ENCODE peak calls at places on chromosome 20, in seven cellular contexts. T, P, S, U, V, J and B are unnamed samples.

GRCh38 chr20:40663991-40664880 is 24.8 kb downstream of the MAFB start:
- DNase-seq in T (peak; percentile 19), P (peak; percentile 54), S (no peak), U (peak; percentile 4), V (no peak), J (no peak), B (no peak)

GRCh38 chr20:6924681-6925080 is 157.2 kb downstream of the BMP2 start:
- DNase-seq in T (no peak), P (no peak), S (no peak), U (no peak), V (peak; percentile 2), J (no peak), B (no peak)

GRCh38 chr20:46150982-46151381 is 32.9 kb downstream of the CD40 start:
- DNase-seq in T (no peak), P (no peak), S (no peak), U (no peak), V (no peak), J (no peak), B (no peak)

GRCh38 chr20:46704714-46705377 is 4.6 kb upstream of the SLC2A10 start:
- DNase-seq in T (no peak), P (peak; percentile 13), S (no peak), U (no peak), V (no peak), J (no peak), B (no peak)

GRCh38 chr20:4729265-4729664 is 7.6 kb downstream of the PRND start:
- DNase-seq in T (peak; percentile 16), P (no peak), S (no peak), U (no peak), V (no peak), J (no peak), B (no peak)

GRCh38 chr20:54920491-54920890 is 445.1 kb downstream of the DOK5 start:
- DNase-seq in T (no peak), P (no peak), S (no peak), U (no peak), V (no peak), J (no peak), B (no peak)

GRCh38 chr20:9918360-9918759 is 79.5 kb upstream of the PAK5 start:
- DNase-seq in T (no peak), P (no peak), S (no peak), U (no peak), V (no peak), J (no peak), B (no peak)

GRCh38 chr20:46838002-46838401 is 56.6 kb upstream of the EYA2 start:
- DNase-seq in T (no peak), P (no peak), S (peak; percentile 23), U (no peak), V (no peak), J (no peak), B (no peak)

GRCh38 chr20:584375-585301 is 25.5 kb downstream of the TCF15 start:
- DNase-seq in T (peak; percentile 27), P (no peak), S (no peak), U (peak; percentile 27), V (peak; percentile 26), J (no peak), B (no peak)

GRCh38 chr20:57124800-57125399 is 141.5 kb downstream of the BMP7 start:
- DNase-seq in T (no peak), P (no peak), S (peak; percentile 29), U (peak; percentile 25), V (no peak), J (no peak), B (no peak)

GRCh38 chr20:33516882-33517281 is 27.0 kb downstream of the CBFA2T2 start:
- DNase-seq in T (no peak), P (peak; percentile 47), S (no peak), U (peak; percentile 15), V (no peak), J (peak; percentile 22), B (peak; percentile 27)

GRCh38 chr20:46670585-46671584 is 18.4 kb downstream of the TP53RK start:
- DNase-seq in T (no peak), P (no peak), S (no peak), U (no peak), V (no peak), J (no peak), B (no peak)

GRCh38 chr20:4369119-4369797 is 352.5 kb upstream of the PRND start:
- DNase-seq in T (no peak), P (no peak), S (no peak), U (peak; percentile 9), V (no peak), J (no peak), B (no peak)

GRCh38 chr20:40073535-40074111 is 615.4 kb downstream of the MAFB start:
- DNase-seq in T (peak; percentile 1), P (no peak), S (peak; percentile 4), U (no peak), V (no peak), J (no peak), B (no peak)

GRCh38 chr20:34096699-34097420 is 15.2 kb downstream of the EIF2S2 start:
- DNase-seq in T (no peak), P (no peak), S (no peak), U (no peak), V (no peak), J (no peak), B (no peak)

GRCh38 chr20:57391439-57392129 is 388 bp downstream of the RBM38 start:
- DNase-seq in T (peak; percentile 58), P (no peak), S (peak; percentile 66), U (peak; percentile 34), V (no peak), J (no peak), B (no peak)

GRCh38 chr20:60054716-60055371 is 96.6 kb downstream of the CDH26 start:
- DNase-seq in T (no peak), P (no peak), S (no peak), U (no peak), V (no peak), J (no peak), B (no peak)

GRCh38 chr20:20216941-20217340 is 151.0 kb upstream of the INSM1 start:
- DNase-seq in T (no peak), P (no peak), S (no peak), U (no peak), V (no peak), J (no peak), B (no peak)

DNA sequence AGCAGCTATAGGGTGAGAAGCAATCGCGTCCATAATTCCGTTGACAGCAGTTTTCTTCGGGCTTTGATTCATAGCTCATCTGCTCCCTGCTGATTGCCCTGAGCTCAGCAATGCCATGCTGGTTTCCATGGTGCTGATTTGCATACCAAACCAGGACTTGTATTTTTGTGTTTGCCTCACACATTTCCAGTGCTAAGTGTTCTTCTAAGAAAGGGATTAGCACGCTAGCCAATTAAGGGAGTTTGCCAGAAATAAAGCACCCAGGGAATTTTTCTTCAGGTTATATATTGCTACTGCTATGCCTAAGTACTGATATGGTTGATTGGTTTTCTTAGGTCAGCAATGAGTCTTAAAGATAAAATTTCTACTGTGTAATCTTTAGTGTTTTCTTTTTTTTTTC is 177.6 kb downstream of the PLCB1 start:
- DNase-seq in T (peak; percentile 40), P (no peak), S (peak; percentile 19), U (no peak), V (no peak), J (peak; percentile 39), B (no peak)
- H3K4me3 ChIP-seq in T (no peak overlapping the region), P (no peak overlapping the region), S (no peak overlapping the region), U (no peak overlapping the region), V (no peak overlapping the region), J (no peak overlapping the region), B (no peak overlapping the region)

GRCh38 chr20:23795526-23795925 is 31.0 kb downstream of the CST2 start:
- DNase-seq in T (no peak), P (peak; percentile 86), S (no peak), U (peak; percentile 58), V (no peak), J (no peak), B (no peak)
- TF ChIP-seq EZH2 in T (no peak), P (no peak), S (no peak), U (no peak), V (no peak), J (no peak), B (no peak)

DNA sequence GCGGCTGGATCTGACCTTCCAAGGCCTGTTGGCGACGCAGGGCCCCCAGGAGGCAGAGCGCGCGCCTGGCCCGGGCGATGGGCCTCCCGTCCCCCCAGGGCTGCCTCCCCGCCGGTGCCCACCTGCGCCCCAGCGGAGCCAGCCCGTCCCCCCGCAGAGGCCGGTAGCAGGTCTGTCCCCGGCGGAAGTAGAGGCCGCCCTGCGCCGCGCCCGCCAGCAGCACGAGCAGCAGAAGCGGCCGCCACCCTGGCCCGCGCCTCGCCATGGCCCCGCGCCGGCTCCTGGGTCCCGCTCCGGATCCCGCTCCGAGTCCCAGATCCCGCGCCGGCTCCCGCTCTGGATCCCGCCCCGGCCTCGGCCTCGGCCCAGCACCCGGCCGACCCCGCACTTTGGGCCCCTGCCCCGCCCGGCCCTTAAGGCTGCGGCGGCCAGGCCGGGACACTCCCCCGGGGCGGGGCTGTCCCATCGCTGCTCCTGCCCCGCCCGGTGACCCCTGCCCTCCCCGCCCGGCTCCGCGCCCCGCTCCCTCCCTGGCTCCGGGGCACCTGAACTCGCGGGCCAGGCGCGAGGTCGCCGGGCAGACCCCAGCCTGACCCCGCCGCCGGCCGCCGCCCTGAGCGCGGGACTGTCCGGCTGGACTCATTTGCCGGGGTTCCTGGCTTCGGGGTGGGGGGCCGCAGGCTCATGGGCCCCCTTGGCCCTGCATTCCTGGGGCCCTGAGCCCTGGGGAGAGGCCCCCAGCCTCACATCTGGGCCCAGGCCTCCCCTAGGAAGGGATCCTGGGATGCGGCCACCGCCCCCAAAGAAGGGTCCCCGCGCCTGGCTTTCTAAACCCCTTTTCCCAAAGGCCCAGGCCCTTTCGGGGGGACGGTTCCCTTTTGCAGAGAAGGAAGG is at the start of gene CTSZ:
- DNase-seq in T (peak; percentile 68), P (no peak), S (peak; percentile 75), U (peak; percentile 54), V (peak; percentile 13), J (no peak), B (peak; percentile 34)
- H3K4me3 ChIP-seq in T (peak within 1 kb of the TSS; percentile 81), P (peak within 1 kb of the TSS; percentile 88), S (peak within 1 kb of the TSS; percentile 42), U (peak within 1 kb of the TSS; percentile 96), V (peak within 1 kb of the TSS; percentile 70), J (peak within 1 kb of the TSS; percentile 60), B (peak within 1 kb of the TSS; percentile 68)

DNA sequence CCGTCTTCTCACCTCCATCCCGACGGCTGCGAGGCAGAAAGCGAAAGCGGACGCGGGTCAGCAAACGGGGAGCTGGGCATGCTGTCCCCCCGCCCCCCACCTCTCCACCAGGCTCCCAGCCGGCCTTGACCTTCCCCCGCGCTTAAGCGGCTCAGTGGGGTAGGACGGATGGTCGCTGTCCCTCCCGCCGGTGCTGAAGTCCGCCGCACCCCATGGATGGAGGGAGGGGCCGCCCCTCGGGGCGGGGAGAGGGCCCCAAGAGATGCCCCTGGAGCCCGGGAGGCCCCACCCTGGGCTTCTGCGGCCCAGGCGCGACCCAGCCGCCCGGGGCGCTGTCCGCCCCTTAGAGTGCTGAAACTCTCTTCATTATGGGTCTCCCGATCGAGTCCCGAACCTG is at the start of gene KCNB1:
- DNase-seq in T (peak; percentile 72), P (no peak), S (peak; percentile 93), U (peak; percentile 52), V (peak; percentile 6), J (peak; percentile 12), B (peak; percentile 23)
- TF ChIP-seq EZH2 in T (no peak), P (no peak), S (no peak), U (no peak), V (no peak), J (no peak), B (no peak)

GRCh38 chr20:44754554-44754953 is 8.9 kb downstream of the KCNK15 start:
- DNase-seq in T (no peak), P (no peak), S (no peak), U (no peak), V (no peak), J (no peak), B (no peak)
- H3K4me3 ChIP-seq in T (no peak overlapping the region), P (no peak overlapping the region), S (no peak overlapping the region), U (no peak overlapping the region), V (no peak overlapping the region), J (no peak overlapping the region), B (no peak overlapping the region)

GRCh38 chr20:63471002-63471718 is 1.3 kb downstream of the KCNQ2 start:
- DNase-seq in T (no peak), P (no peak), S (no peak), U (no peak), V (no peak), J (no peak), B (no peak)
- TF ChIP-seq EZH2 in T (no peak), P (no peak), S (peak; percentile 91), U (no peak), V (no peak), J (peak; percentile 31), B (no peak)